ENCODE peak calls at places on chromosomes 11 and 22, in five cellular contexts. Z is NT2/D1, U is GM12878, O is H1, F is HepG2. P is an unnamed sample.

GRCh38 chr11:83006877-83007330 is 64.8 kb downstream of the RAB30 start:
- DNase-seq in U (peak), O (no peak), F (no peak), Z (no peak), P (no peak)

GRCh38 chr11:34302046-34302921 is 55.5 kb downstream of the ABTB2 start:
- DNase-seq in O (no peak), U (peak), Z (no peak), F (no peak), P (no peak)

GRCh38 chr11:26709057-26709456 is 12.8 kb downstream of the SLC5A12 start:
- DNase-seq in Z (no peak), U (no peak), O (no peak), F (no peak), P (no peak)

GRCh38 chr11:119800619-119801018 is 71.6 kb upstream of the NECTIN1 start:
- DNase-seq in Z (no peak), O (no peak), U (no peak), F (no peak), P (no peak)

GRCh38 chr22:43376765-43377485 is 33.8 kb upstream of the SCUBE1 start:
- DNase-seq in O (no peak), U (peak), Z (no peak), F (no peak), P (no peak)

GRCh38 chr11:107659310-107659709 is 52.5 kb downstream of the SLN start:
- DNase-seq in F (no peak), Z (no peak), U (no peak), O (no peak), P (no peak)

GRCh38 chr11:709109-709997 is 3.3 kb downstream of the EPS8L2 start:
- DNase-seq in U (no peak), O (no peak), Z (no peak), F (no peak), P (no peak)

GRCh38 chr11:19905280-19905853 is 192.7 kb downstream of the NAV2 start:
- DNase-seq in U (no peak), O (no peak), Z (no peak), F (peak), P (peak)

GRCh38 chr11:69920500-69921428 is 101.5 kb upstream of the FGF3 start:
- DNase-seq in O (peak), U (no peak), Z (no peak), F (no peak), P (no peak)

GRCh38 chr11:106276859-106277436 is 199.5 kb downstream of the AASDHPPT start:
- DNase-seq in Z (peak), U (no peak), O (no peak), F (no peak), P (no peak)

GRCh38 chr11:8544807-8545206 is 49.2 kb downstream of the STK33 start:
- DNase-seq in Z (no peak), F (no peak), O (no peak), U (no peak), P (no peak)

GRCh38 chr11:128125723-128126122 is 461.6 kb downstream of the ETS1 start:
- DNase-seq in F (no peak), Z (no peak), O (no peak), U (no peak), P (no peak)

GRCh38 chr11:16613401-16614381 is 124.8 kb upstream of the C11orf58 start:
- DNase-seq in Z (peak), O (peak), F (peak), U (no peak), P (peak)

GRCh38 chr22:27501191-27501936 is 300.2 kb downstream of the MN1 start:
- DNase-seq in O (no peak), Z (no peak), F (no peak), U (no peak), P (no peak)

GRCh38 chr11:74936087-74936486 is 12.8 kb downstream of the XRRA1 start:
- DNase-seq in F (no peak), U (no peak), O (no peak), Z (no peak), P (no peak)

GRCh38 chr11:109015283-109015682 is 350.4 kb downstream of the DDX10 start:
- DNase-seq in O (no peak), Z (no peak), F (no peak), U (no peak), P (no peak)

GRCh38 chr11:19508166-19508565 is 204.5 kb upstream of the NAV2 start:
- DNase-seq in F (peak), U (no peak), Z (no peak), O (no peak), P (no peak)

GRCh38 chr11:85918910-85919794 is 64.0 kb downstream of the CCDC83 start:
- DNase-seq in Z (no peak), F (peak), O (no peak), U (no peak), P (peak)

GRCh38 chr22:38411016-38411415 is 44.0 kb downstream of the KCNJ4 start:
- DNase-seq in Z (no peak), O (peak), F (no peak), U (no peak), P (no peak)

GRCh38 chr22:37514526-37515051 is 4.6 kb downstream of the CARD10 start:
- DNase-seq in Z (no peak), O (no peak), F (no peak), U (no peak), P (no peak)

GRCh38 chr22:34800265-34800664 is 265.7 kb upstream of the ISX start:
- DNase-seq in F (no peak), O (no peak), Z (no peak), U (no peak), P (no peak)

GRCh38 chr11:36258730-36259360 is 30.4 kb downstream of the COMMD9 start:
- DNase-seq in F (peak), O (peak), Z (peak), U (no peak), P (peak)

GRCh38 chr11:17540807-17541206 is 3.4 kb downstream of the USH1C start:
- DNase-seq in Z (no peak), U (no peak), O (no peak), F (no peak), P (no peak)

GRCh38 chr11:5280582-5281102 is 10.9 kb upstream of the HBE1 start:
- DNase-seq in Z (peak), O (no peak), U (peak), F (peak), P (peak)

GRCh38 chr11:90556612-90557011 is 333.8 kb upstream of the CHORDC1 start:
- DNase-seq in O (no peak), U (no peak), F (no peak), Z (no peak), P (no peak)
- TF ChIP-seq SUZ12 in O (no peak), U (no peak), F (no peak), Z (no peak), P (no peak)

GRCh38 chr22:24440270-24440717 is 12.9 kb downstream of the ADORA2A start:
- DNase-seq in U (no peak), Z (no peak), F (no peak), O (no peak), P (no peak)
- TF ChIP-seq SUZ12 in U (no peak), Z (no peak), F (no peak), O (no peak), P (no peak)

DNA sequence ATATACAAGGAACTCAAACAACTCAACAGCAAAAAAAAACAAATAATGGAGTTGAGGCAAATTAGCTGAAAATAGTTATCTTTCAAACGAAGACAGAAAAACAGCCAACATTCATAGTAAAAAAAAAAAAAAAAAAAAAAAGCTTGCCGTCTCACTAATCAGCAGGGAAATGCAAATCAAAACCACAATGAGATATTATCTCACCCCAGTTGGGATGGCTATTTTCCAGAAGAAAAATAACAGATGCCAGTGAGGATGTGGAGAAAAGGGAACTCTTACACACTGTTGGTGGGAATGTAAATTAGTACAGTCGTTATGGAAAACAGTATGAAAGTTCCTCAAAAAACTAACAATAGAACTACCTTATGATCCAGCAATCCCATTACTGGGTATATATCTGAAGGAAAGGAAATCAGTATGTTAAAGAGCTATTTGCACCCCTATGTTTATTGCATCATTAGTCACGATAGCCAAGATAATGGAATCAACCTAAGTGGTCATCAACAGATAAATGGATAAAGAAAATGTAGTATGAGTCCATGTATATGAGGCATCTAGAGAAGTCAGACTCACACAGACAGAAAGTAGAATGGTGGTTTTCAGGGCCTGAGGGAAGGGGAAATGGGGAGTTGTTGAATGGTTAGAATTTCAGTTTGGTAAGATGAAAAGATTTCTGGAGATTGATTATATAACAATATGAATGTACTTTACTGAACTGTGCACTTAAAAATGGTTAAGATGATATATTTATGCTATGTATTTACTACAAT is 56.0 kb downstream of the USP35 start:
- DNase-seq in Z (no peak), U (no peak), O (no peak), F (no peak), P (no peak)
- TF ChIP-seq SUZ12 in Z (no peak), U (no peak), O (no peak), F (no peak), P (no peak)

GRCh38 chr11:120817131-120817530 is 206.8 kb upstream of the TBCEL start:
- DNase-seq in Z (no peak), O (no peak), U (no peak), F (no peak), P (no peak)

GRCh38 chr11:120814531-120815259 is 209.2 kb upstream of the TBCEL start:
- DNase-seq in Z (no peak), U (no peak), F (no peak), O (no peak), P (no peak)

GRCh38 chr11:120816711-120817110 is 207.2 kb upstream of the TBCEL start:
- DNase-seq in O (no peak), U (no peak), F (no peak), Z (no peak), P (no peak)

GRCh38 chr11:120815260-120816100 is 208.4 kb upstream of the TBCEL start:
- DNase-seq in O (no peak), F (no peak), Z (no peak), U (no peak), P (no peak)

DNA sequence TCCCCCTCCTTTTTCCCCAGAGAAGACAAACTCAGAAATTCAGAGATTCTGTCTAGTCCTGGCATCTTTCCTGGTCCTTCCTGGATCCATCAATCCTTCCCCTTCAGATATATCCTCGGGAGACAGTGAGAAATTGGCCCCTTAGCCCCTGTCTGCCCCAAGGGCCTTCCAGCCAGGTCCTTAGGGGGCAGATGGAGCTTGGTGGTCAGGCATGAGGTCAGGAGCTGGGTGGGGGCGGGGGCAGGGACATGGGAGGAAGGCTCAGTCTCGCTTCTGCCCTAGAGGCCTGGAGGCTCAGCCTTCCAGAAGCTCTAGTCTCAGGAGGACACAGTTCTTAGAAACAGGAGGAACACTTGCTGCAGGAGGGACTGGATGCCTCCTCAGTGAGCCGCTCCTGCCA is 207.7 kb upstream of the TBCEL start:
- DNase-seq in U (no peak), O (no peak), Z (no peak), F (no peak), P (no peak)
- TF ChIP-seq SUZ12 in U (no peak), O (no peak), Z (no peak), F (no peak), P (no peak)

DNA sequence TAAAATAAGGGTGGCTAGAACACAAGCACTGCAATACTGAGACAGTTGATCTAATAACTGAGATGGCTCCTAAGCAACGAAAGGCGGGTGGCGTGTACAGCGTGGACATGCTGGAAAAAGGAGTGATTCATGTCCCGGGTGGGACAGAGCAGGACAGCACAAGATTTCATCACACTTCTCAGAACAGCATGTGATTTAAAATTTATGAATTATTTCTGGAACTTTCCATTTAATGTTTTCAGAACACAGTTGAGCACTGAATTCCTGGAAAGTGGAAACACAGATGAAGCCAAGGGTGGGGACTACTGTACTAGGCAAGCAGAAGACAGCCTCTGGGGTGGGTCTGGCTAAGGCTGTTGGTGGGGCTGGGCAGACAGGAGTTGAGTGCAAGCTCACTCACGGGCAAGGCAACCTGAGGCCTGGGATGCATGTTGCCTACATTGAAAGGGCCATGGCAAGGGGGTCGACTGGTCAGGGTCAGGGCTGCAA is 165.6 kb upstream of the DDI1 start:
- DNase-seq in F (no peak), Z (no peak), O (no peak), U (no peak), P (no peak)
- TF ChIP-seq SUZ12 in F (no peak), Z (no peak), O (no peak), U (no peak), P (no peak)

DNA sequence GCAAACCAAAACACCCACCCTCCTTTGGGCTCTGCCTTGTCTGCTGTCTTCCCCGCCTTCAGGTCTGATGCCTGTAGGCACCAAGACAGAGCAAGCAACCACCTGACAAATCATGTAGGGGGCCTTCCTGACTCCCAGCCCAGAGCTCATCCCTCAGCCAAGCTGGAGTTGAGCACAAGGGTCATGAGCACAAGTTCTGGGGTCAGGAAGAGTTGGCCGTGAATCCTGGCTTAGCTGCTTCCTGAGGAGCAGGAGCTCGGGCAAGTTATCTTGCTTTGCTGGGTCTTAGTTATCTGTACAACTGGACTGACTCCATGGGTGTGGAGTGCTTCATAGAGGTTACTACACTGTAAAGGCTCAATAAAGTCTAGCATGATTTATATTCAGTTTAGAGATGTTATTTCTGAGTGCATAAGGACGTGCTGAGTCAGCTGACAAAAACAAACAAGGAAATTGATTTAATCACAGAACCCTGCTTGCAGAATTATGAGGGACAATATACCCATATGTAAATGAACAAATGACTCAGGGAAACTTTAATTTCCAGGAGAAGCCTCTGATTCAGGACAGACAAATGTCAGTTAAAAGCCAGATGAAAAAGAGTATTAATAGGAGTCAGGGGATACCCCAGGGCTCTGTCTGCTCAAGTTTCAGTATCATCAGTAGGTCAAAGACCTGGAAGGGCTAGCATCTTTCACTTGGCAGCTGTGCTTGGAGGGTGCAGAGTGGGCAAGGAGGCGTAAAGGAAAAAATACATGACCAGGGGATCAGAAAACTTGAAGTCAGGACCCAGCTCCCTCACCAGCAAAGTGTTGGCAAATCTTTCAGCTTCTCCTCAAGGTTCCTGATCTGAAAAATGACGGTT is 15.1 kb upstream of the APOA1 start:
- DNase-seq in F (no peak), Z (no peak), O (no peak), U (no peak), P (no peak)
- TF ChIP-seq SUZ12 in F (no peak), Z (no peak), O (no peak), U (no peak), P (no peak)

GRCh38 chr22:49965291-49966040 is 4.9 kb downstream of the PIM3 start:
- DNase-seq in O (peak), F (no peak), U (no peak), Z (no peak), P (no peak)
- TF ChIP-seq SUZ12 in O (no peak), F (no peak), U (no peak), Z (no peak), P (no peak)

GRCh38 chr11:123061403-123062157 is at the start of gene HSPA8:
- DNase-seq in Z (no peak), U (no peak), F (peak), O (no peak), P (no peak)
- TF ChIP-seq SUZ12 in Z (no peak), U (no peak), F (no peak), O (no peak), P (no peak)

GRCh38 chr11:45313211-45313865 is 27.2 kb upstream of the SYT13 start:
- DNase-seq in Z (no peak), U (no peak), F (no peak), O (peak), P (no peak)
- TF ChIP-seq SUZ12 in Z (no peak), U (no peak), F (no peak), O (no peak), P (no peak)

GRCh38 chr22:40206561-40206960 is 28.8 kb downstream of the TNRC6B start:
- DNase-seq in Z (no peak), O (no peak), U (no peak), F (no peak), P (no peak)

GRCh38 chr22:40202225-40202944 is 24.7 kb downstream of the TNRC6B start:
- DNase-seq in F (no peak), U (no peak), O (no peak), Z (no peak), P (no peak)

GRCh38 chr22:40203568-40203967 is 25.8 kb downstream of the TNRC6B start:
- DNase-seq in O (no peak), F (no peak), Z (no peak), U (no peak), P (no peak)

GRCh38 chr22:40200795-40201194 is 23.1 kb downstream of the TNRC6B start:
- DNase-seq in F (no peak), U (no peak), O (no peak), Z (no peak), P (no peak)

DNA sequence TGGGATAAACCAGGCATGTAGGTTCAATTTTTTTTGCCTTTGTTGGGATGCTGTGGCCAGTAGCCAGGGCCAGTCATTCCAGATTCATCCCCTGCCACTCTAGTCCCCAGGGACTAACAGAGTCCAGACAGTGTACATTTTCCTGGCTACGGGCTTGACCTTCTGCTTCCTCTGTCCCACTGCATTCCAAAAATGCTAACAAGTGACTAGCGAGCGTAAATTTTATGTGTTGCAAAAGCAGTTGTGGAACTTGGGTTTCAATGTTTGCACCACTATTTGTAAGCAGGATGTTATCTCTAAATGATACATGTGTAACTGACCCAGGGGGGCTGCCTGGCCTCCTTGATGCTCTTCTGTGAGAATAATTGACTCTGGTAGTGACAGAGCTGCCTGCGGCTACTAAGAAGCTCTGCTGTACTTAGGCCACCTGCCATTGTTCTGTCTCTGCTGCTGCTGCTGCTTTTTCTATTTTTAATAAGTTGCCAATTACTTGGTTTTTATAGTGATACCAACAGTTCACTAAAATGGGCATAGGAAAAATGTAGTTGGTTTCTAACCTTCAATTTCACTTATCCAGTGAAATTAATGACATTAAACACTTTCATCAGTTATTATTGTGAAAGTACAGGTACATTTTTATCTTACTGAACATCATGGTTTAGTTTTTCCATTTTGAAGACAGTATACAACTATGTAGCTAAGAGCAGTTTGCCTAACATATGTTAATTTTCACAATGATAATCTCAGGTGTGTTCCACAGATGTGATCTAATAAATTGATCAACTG is 26.8 kb downstream of the TNRC6B start:
- DNase-seq in U (no peak), Z (no peak), F (peak), O (no peak), P (no peak)
- TF ChIP-seq SUZ12 in U (no peak), Z (no peak), F (no peak), O (no peak), P (no peak)

P was measured in HEK293T.